ENCODE peak calls at places on chromosome 12, in seven cellular contexts. One of them, this sample, is unnamed.

GRCh38 chr12:111578276-111578970 is 20.7 kb downstream of the ATXN2 start:
- DNase-seq in anterior cingulate cortex: no peak
- DNase-seq in activated CD4-positive, alpha-beta T cell treated with anti-CD3 and anti-CD28 coated beads, Interleukin-2, amount 10 ng/mL, durations not matched to agents 7 days and 5 days: no peak
- DNase-seq in A172: peak; percentile 81
- DNase-seq in iPS-NIHi11: no peak
- DNase-seq in Ammon's horn: no peak
- DNase-seq in uterus: no peak
- DNase-seq in this sample: no peak

GRCh38 chr12:64236549-64236948 is 14.5 kb upstream of the KICS2 start:
- DNase-seq in anterior cingulate cortex: no peak
- DNase-seq in activated CD4-positive, alpha-beta T cell treated with anti-CD3 and anti-CD28 coated beads, Interleukin-2, amount 10 ng/mL, durations not matched to agents 7 days and 5 days: no peak
- DNase-seq in A172: no peak
- DNase-seq in iPS-NIHi11: no peak
- DNase-seq in Ammon's horn: no peak
- DNase-seq in uterus: no peak
- DNase-seq in this sample: no peak

GRCh38 chr12:12927211-12928079 is 24.5 kb downstream of the GPRC5D start:
- DNase-seq in anterior cingulate cortex: no peak
- DNase-seq in activated CD4-positive, alpha-beta T cell treated with anti-CD3 and anti-CD28 coated beads, Interleukin-2, amount 10 ng/mL, durations not matched to agents 7 days and 5 days: peak; percentile 36
- DNase-seq in A172: no peak
- DNase-seq in iPS-NIHi11: peak; percentile 50
- DNase-seq in Ammon's horn: no peak
- DNase-seq in uterus: peak; percentile 29
- DNase-seq in this sample: no peak

GRCh38 chr12:75087656-75088055 is 122.0 kb downstream of the KCNC2 start:
- DNase-seq in anterior cingulate cortex: no peak
- DNase-seq in activated CD4-positive, alpha-beta T cell treated with anti-CD3 and anti-CD28 coated beads, Interleukin-2, amount 10 ng/mL, durations not matched to agents 7 days and 5 days: no peak
- DNase-seq in A172: no peak
- DNase-seq in iPS-NIHi11: no peak
- DNase-seq in Ammon's horn: no peak
- DNase-seq in uterus: no peak
- DNase-seq in this sample: no peak

GRCh38 chr12:128970941-128971340 is 117.7 kb downstream of the GLT1D1 start:
- DNase-seq in anterior cingulate cortex: peak; percentile 4
- DNase-seq in activated CD4-positive, alpha-beta T cell treated with anti-CD3 and anti-CD28 coated beads, Interleukin-2, amount 10 ng/mL, durations not matched to agents 7 days and 5 days: no peak
- DNase-seq in A172: no peak
- DNase-seq in iPS-NIHi11: no peak
- DNase-seq in Ammon's horn: no peak
- DNase-seq in uterus: no peak
- DNase-seq in this sample: no peak

GRCh38 chr12:129550353-129550752 is 353.5 kb downstream of the TMEM132D start:
- DNase-seq in anterior cingulate cortex: no peak
- DNase-seq in activated CD4-positive, alpha-beta T cell treated with anti-CD3 and anti-CD28 coated beads, Interleukin-2, amount 10 ng/mL, durations not matched to agents 7 days and 5 days: no peak
- DNase-seq in A172: no peak
- DNase-seq in iPS-NIHi11: no peak
- DNase-seq in Ammon's horn: no peak
- DNase-seq in uterus: no peak
- DNase-seq in this sample: no peak

GRCh38 chr12:6085841-6086240 is 38.6 kb downstream of the VWF start:
- DNase-seq in anterior cingulate cortex: no peak
- DNase-seq in activated CD4-positive, alpha-beta T cell treated with anti-CD3 and anti-CD28 coated beads, Interleukin-2, amount 10 ng/mL, durations not matched to agents 7 days and 5 days: no peak
- DNase-seq in A172: no peak
- DNase-seq in iPS-NIHi11: no peak
- DNase-seq in Ammon's horn: no peak
- DNase-seq in uterus: no peak
- DNase-seq in this sample: no peak

GRCh38 chr12:116347265-116347664 is 69.8 kb upstream of the MED13L start:
- DNase-seq in anterior cingulate cortex: no peak
- DNase-seq in activated CD4-positive, alpha-beta T cell treated with anti-CD3 and anti-CD28 coated beads, Interleukin-2, amount 10 ng/mL, durations not matched to agents 7 days and 5 days: no peak
- DNase-seq in A172: no peak
- DNase-seq in iPS-NIHi11: no peak
- DNase-seq in Ammon's horn: no peak
- DNase-seq in uterus: no peak
- DNase-seq in this sample: no peak

GRCh38 chr12:51392556-51393237 is 1.5 kb upstream of the GALNT6 start:
- DNase-seq in anterior cingulate cortex: no peak
- DNase-seq in activated CD4-positive, alpha-beta T cell treated with anti-CD3 and anti-CD28 coated beads, Interleukin-2, amount 10 ng/mL, durations not matched to agents 7 days and 5 days: peak; percentile 43
- DNase-seq in A172: no peak
- DNase-seq in iPS-NIHi11: peak; percentile 62
- DNase-seq in Ammon's horn: no peak
- DNase-seq in uterus: no peak
- DNase-seq in this sample: peak; percentile 57

GRCh38 chr12:119183942-119184695 is 5.4 kb downstream of the HSPB8 start:
- DNase-seq in anterior cingulate cortex: no peak
- DNase-seq in activated CD4-positive, alpha-beta T cell treated with anti-CD3 and anti-CD28 coated beads, Interleukin-2, amount 10 ng/mL, durations not matched to agents 7 days and 5 days: no peak
- DNase-seq in A172: no peak
- DNase-seq in iPS-NIHi11: no peak
- DNase-seq in Ammon's horn: peak; percentile 54
- DNase-seq in uterus: no peak
- DNase-seq in this sample: no peak